ENCODE peak calls at places on chromosome 12, in ten cellular contexts. C, G, I, K, A, Z, P, E, N and L are unnamed samples.

GRCh38 chr12:33605776-33606175 is 166.2 kb upstream of the SYT10 start:
- DNase-seq in Z (no peak), P (peak; percentile 20), G (peak; percentile 47), A (no peak), C (no peak), N (peak; percentile 39), E (peak; percentile 61), K (no peak), I (peak; percentile 2), L (peak; percentile 26)

GRCh38 chr12:105358789-105359188 is 28.3 kb downstream of the C12orf75 start:
- DNase-seq in Z (no peak), N (no peak), G (no peak), C (no peak), E (no peak), A (no peak), K (no peak), I (no peak), P (no peak), L (no peak)

GRCh38 chr12:5012337-5012736 is 31.3 kb upstream of the KCNA5 start:
- DNase-seq in A (no peak), Z (no peak), G (no peak), I (no peak), E (no peak), K (no peak), P (no peak), C (no peak), N (no peak), L (no peak)

GRCh38 chr12:91818236-91819131 is 327.2 kb downstream of the BTG1 start:
- DNase-seq in I (peak; percentile 11), P (no peak), A (no peak), E (peak; percentile 87), N (no peak), G (peak; percentile 5), K (no peak), Z (no peak), C (no peak), L (no peak)

GRCh38 chr12:54723653-54724256 is 75.6 kb upstream of the DCD start:
- DNase-seq in C (no peak), P (peak; percentile 40), G (peak; percentile 34), Z (no peak), E (peak; percentile 37), A (no peak), K (no peak), I (peak; percentile 35), N (peak; percentile 25), L (no peak)

GRCh38 chr12:54173066-54173726 is 15.6 kb downstream of the SMUG1 start:
- DNase-seq in I (peak; percentile 27), G (peak; percentile 80), P (peak; percentile 18), E (peak; percentile 44), Z (no peak), K (no peak), N (no peak), C (peak; percentile 50), A (no peak), L (peak; percentile 21)

GRCh38 chr12:113788020-113788856 is 177.9 kb downstream of the RBM19 start:
- DNase-seq in I (peak; percentile 83), N (peak; percentile 33), E (peak; percentile 20), K (no peak), P (peak; percentile 39), G (no peak), Z (no peak), A (no peak), C (no peak), L (no peak)

GRCh38 chr12:74747305-74747704 is 209.7 kb downstream of the ATXN7L3B start:
- DNase-seq in E (peak; percentile 16), G (no peak), Z (no peak), N (peak; percentile 13), C (no peak), K (no peak), P (no peak), A (no peak), I (peak; percentile 10), L (no peak)

GRCh38 chr12:30296486-30296885 is 399.2 kb downstream of the IPO8 start:
- DNase-seq in Z (no peak), E (no peak), K (no peak), A (no peak), N (no peak), C (no peak), I (no peak), P (no peak), G (no peak), L (no peak)

GRCh38 chr12:89663577-89664357 is 44.9 kb downstream of the ATP2B1 start:
- DNase-seq in N (peak; percentile 13), A (no peak), K (no peak), E (peak; percentile 51), P (peak; percentile 33), G (no peak), I (peak; percentile 63), Z (no peak), C (no peak), L (no peak)

GRCh38 chr12:53173085-53173715 is 7.3 kb upstream of the ZNF740 start:
- DNase-seq in Z (no peak), E (peak; percentile 59), G (no peak), C (no peak), A (no peak), P (no peak), K (no peak), I (no peak), N (no peak), L (no peak)

GRCh38 chr12:88444481-88444880 is 135.8 kb downstream of the KITLG start:
- DNase-seq in G (no peak), E (no peak), N (no peak), Z (no peak), I (no peak), K (no peak), A (no peak), P (no peak), C (no peak), L (no peak)

GRCh38 chr12:88450130-88450529 is 130.1 kb downstream of the KITLG start:
- DNase-seq in P (peak; percentile 23), N (peak; percentile 23), K (no peak), E (no peak), Z (no peak), G (peak; percentile 21), I (no peak), A (no peak), C (no peak), L (no peak)

GRCh38 chr12:88448337-88448944 is 131.8 kb downstream of the KITLG start:
- DNase-seq in I (no peak), C (no peak), A (no peak), Z (no peak), N (no peak), K (no peak), G (peak; percentile 52), E (no peak), P (no peak), L (no peak)

GRCh38 chr12:88451254-88451653 is 129.0 kb downstream of the KITLG start:
- DNase-seq in P (no peak), K (no peak), Z (no peak), G (no peak), A (no peak), N (no peak), E (no peak), C (no peak), I (no peak), L (no peak)

GRCh38 chr12:88445715-88446393 is 134.4 kb downstream of the KITLG start:
- DNase-seq in N (no peak), K (no peak), E (no peak), G (no peak), P (no peak), Z (no peak), C (no peak), I (no peak), A (no peak), L (no peak)
- TF ChIP-seq CTCF in N (no peak), K (no peak), E (no peak), G (no peak), P (no peak), Z (no peak), C (no peak), I (no peak), A (no peak), L (no peak)

DNA sequence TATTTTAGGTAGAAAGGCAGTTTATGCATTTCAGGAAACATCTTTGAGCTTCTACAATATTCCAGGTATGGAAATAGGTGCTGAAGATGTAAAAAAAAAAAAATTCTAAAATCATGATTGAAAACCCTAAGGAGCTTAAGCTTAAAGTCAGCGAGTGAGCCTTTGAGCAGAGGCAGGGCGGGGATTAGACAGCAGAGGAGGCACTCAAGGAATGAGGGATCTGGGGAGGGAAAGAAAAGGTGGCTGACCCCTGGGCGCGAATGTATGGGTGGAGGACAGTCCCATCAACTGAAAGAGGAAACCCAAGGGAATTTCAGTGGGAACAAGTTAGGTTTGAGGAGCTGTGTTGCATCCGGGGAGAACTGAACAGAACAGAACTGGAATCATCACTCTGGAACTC is 6.4 kb upstream of the PTMS start:
- DNase-seq in I (no peak), K (no peak), A (no peak), E (no peak), N (no peak), C (no peak), P (no peak), G (peak; percentile 73), Z (no peak), L (no peak)
- H3K4me3 ChIP-seq in I (no peak overlapping the region), K (no peak overlapping the region), A (no peak overlapping the region), E (no peak overlapping the region), N (no peak overlapping the region), C (no peak overlapping the region), P (no peak overlapping the region), G (no peak overlapping the region), Z (no peak overlapping the region), L (no peak overlapping the region)

GRCh38 chr12:1277905-1278304 is 286.9 kb downstream of the ERC1 start:
- DNase-seq in C (no peak), E (no peak), K (no peak), N (no peak), A (no peak), Z (peak; percentile 19), G (peak; percentile 4), P (no peak), I (no peak), L (no peak)

GRCh38 chr12:1282670-1283361 is 291.8 kb downstream of the ERC1 start:
- DNase-seq in Z (no peak), N (no peak), P (no peak), E (no peak), A (no peak), G (no peak), K (no peak), C (no peak), I (peak; percentile 57), L (no peak)

GRCh38 chr12:1284611-1285010 is 293.6 kb downstream of the ERC1 start:
- DNase-seq in A (no peak), Z (no peak), P (no peak), E (no peak), G (no peak), I (no peak), N (no peak), C (no peak), K (no peak), L (no peak)

GRCh38 chr12:1279050-1279449 is 288.0 kb downstream of the ERC1 start:
- DNase-seq in N (no peak), P (no peak), K (no peak), I (no peak), Z (no peak), E (no peak), G (no peak), A (no peak), C (no peak), L (no peak)

GRCh38 chr12:1281683-1282366 is 290.8 kb downstream of the ERC1 start:
- DNase-seq in N (peak; percentile 71), P (peak; percentile 66), C (no peak), I (peak; percentile 86), Z (no peak), G (no peak), K (peak; percentile 61), A (no peak), E (peak; percentile 22), L (no peak)
- TF ChIP-seq CTCF in N (no peak), P (no peak), C (no peak), I (no peak), Z (no peak), G (no peak), K (no peak), A (no peak), E (no peak), L (no peak)

GRCh38 chr12:47772094-47772660 is 861 bp upstream of the SLC48A1 start:
- DNase-seq in A (peak; percentile 17), I (no peak), E (no peak), G (peak; percentile 20), N (no peak), P (no peak), C (no peak), K (no peak), Z (no peak), L (no peak)
- H3K4me3 ChIP-seq in A (peak overlapping the region; percentile 92), I (no peak overlapping the region), E (peak overlapping the region; percentile 55), G (peak overlapping the region; percentile 100), N (no peak overlapping the region), P (no peak overlapping the region), C (peak overlapping the region; percentile 95), K (no peak overlapping the region), Z (no peak overlapping the region), L (peak overlapping the region; percentile 64)